ENCODE peak calls at places on chromosomes 6 and 20, in nine cellular contexts. One of them, this sample, is unnamed.

GRCh38 chr6:160088069-160088773 is 33.4 kb upstream of the SLC22A1 start:
- DNase-seq in psoas muscle: peak
- DNase-seq in mucosa of descending colon: peak
- DNase-seq in left ventricle myocardium inferior: peak
- DNase-seq in astrocyte of the spinal cord: peak
- DNase-seq in H9: peak
- DNase-seq in neural progenitor cell: peak
- DNase-seq in heart left ventricle: peak
- DNase-seq in left lung: no peak
- DNase-seq in this sample: peak

GRCh38 chr6:159151266-159151855 is 17.8 kb upstream of the FNDC1 start:
- DNase-seq in astrocyte of the spinal cord: peak
- DNase-seq in heart left ventricle: peak
- DNase-seq in left lung: no peak
- DNase-seq in H9: no peak
- DNase-seq in neural progenitor cell: peak
- DNase-seq in left ventricle myocardium inferior: peak
- DNase-seq in psoas muscle: no peak
- DNase-seq in mucosa of descending colon: peak
- DNase-seq in this sample: peak

GRCh38 chr6:167682546-167683027 is 144.1 kb upstream of the AFDN start:
- DNase-seq in left ventricle myocardium inferior: no peak
- DNase-seq in H9: no peak
- DNase-seq in mucosa of descending colon: no peak
- DNase-seq in heart left ventricle: no peak
- DNase-seq in psoas muscle: no peak
- DNase-seq in neural progenitor cell: no peak
- DNase-seq in astrocyte of the spinal cord: no peak
- DNase-seq in left lung: no peak
- DNase-seq in this sample: no peak

GRCh38 chr6:62150048-62150663 is 135.9 kb downstream of the KHDRBS2 start:
- DNase-seq in mucosa of descending colon: no peak
- DNase-seq in astrocyte of the spinal cord: peak
- DNase-seq in heart left ventricle: no peak
- DNase-seq in neural progenitor cell: peak
- DNase-seq in left ventricle myocardium inferior: no peak
- DNase-seq in H9: peak
- DNase-seq in psoas muscle: no peak
- DNase-seq in left lung: no peak
- DNase-seq in this sample: no peak

GRCh38 chr20:50327666-50328065 is 137.0 kb downstream of the CEBPB start:
- DNase-seq in left lung: no peak
- DNase-seq in astrocyte of the spinal cord: no peak
- DNase-seq in left ventricle myocardium inferior: no peak
- DNase-seq in heart left ventricle: no peak
- DNase-seq in psoas muscle: no peak
- DNase-seq in H9: no peak
- DNase-seq in neural progenitor cell: no peak
- DNase-seq in mucosa of descending colon: no peak
- DNase-seq in this sample: no peak

GRCh38 chr6:4582506-4582905 is 193.7 kb upstream of the CDYL start:
- DNase-seq in left lung: no peak
- DNase-seq in heart left ventricle: no peak
- DNase-seq in H9: no peak
- DNase-seq in mucosa of descending colon: no peak
- DNase-seq in left ventricle myocardium inferior: no peak
- DNase-seq in neural progenitor cell: no peak
- DNase-seq in psoas muscle: no peak
- DNase-seq in astrocyte of the spinal cord: peak
- DNase-seq in this sample: peak

GRCh38 chr6:105568121-105568520 is 165.2 kb upstream of the PREP start:
- DNase-seq in psoas muscle: no peak
- DNase-seq in astrocyte of the spinal cord: no peak
- DNase-seq in heart left ventricle: no peak
- DNase-seq in H9: no peak
- DNase-seq in left lung: no peak
- DNase-seq in left ventricle myocardium inferior: no peak
- DNase-seq in mucosa of descending colon: no peak
- DNase-seq in neural progenitor cell: no peak
- DNase-seq in this sample: no peak

GRCh38 chr20:10733122-10733521 is 59.3 kb upstream of the JAG1 start:
- DNase-seq in left lung: no peak
- DNase-seq in heart left ventricle: no peak
- DNase-seq in left ventricle myocardium inferior: no peak
- DNase-seq in astrocyte of the spinal cord: no peak
- DNase-seq in neural progenitor cell: no peak
- DNase-seq in mucosa of descending colon: no peak
- DNase-seq in H9: no peak
- DNase-seq in psoas muscle: no peak
- DNase-seq in this sample: no peak

GRCh38 chr20:48769111-48769879 is 58.5 kb downstream of the PREX1 start:
- DNase-seq in astrocyte of the spinal cord: no peak
- DNase-seq in left lung: peak
- DNase-seq in left ventricle myocardium inferior: no peak
- DNase-seq in neural progenitor cell: no peak
- DNase-seq in psoas muscle: no peak
- DNase-seq in mucosa of descending colon: peak
- DNase-seq in heart left ventricle: no peak
- DNase-seq in H9: no peak
- DNase-seq in this sample: no peak

GRCh38 chr6:26215200-26216014 is 128.2 kb downstream of the HFE start:
- DNase-seq in left lung: no peak
- DNase-seq in heart left ventricle: no peak
- DNase-seq in left ventricle myocardium inferior: no peak
- DNase-seq in psoas muscle: no peak
- DNase-seq in astrocyte of the spinal cord: peak
- DNase-seq in H9: no peak
- DNase-seq in neural progenitor cell: peak
- DNase-seq in mucosa of descending colon: peak
- DNase-seq in this sample: no peak

GRCh38 chr6:37027811-37028469 is 22.5 kb downstream of the FGD2 start:
- DNase-seq in left lung: no peak
- DNase-seq in mucosa of descending colon: no peak
- DNase-seq in neural progenitor cell: no peak
- DNase-seq in psoas muscle: no peak
- DNase-seq in H9: no peak
- DNase-seq in astrocyte of the spinal cord: no peak
- DNase-seq in left ventricle myocardium inferior: no peak
- DNase-seq in heart left ventricle: no peak
- DNase-seq in this sample: no peak
- TF ChIP-seq CTCF in left lung: no peak
- TF ChIP-seq CTCF in mucosa of descending colon: no peak
- TF ChIP-seq CTCF in neural progenitor cell: no peak
- TF ChIP-seq CTCF in psoas muscle: no peak
- TF ChIP-seq CTCF in H9: peak
- TF ChIP-seq CTCF in astrocyte of the spinal cord: no peak
- TF ChIP-seq CTCF in left ventricle myocardium inferior: no peak
- TF ChIP-seq CTCF in heart left ventricle: no peak
- TF ChIP-seq CTCF in this sample: no peak

DNA sequence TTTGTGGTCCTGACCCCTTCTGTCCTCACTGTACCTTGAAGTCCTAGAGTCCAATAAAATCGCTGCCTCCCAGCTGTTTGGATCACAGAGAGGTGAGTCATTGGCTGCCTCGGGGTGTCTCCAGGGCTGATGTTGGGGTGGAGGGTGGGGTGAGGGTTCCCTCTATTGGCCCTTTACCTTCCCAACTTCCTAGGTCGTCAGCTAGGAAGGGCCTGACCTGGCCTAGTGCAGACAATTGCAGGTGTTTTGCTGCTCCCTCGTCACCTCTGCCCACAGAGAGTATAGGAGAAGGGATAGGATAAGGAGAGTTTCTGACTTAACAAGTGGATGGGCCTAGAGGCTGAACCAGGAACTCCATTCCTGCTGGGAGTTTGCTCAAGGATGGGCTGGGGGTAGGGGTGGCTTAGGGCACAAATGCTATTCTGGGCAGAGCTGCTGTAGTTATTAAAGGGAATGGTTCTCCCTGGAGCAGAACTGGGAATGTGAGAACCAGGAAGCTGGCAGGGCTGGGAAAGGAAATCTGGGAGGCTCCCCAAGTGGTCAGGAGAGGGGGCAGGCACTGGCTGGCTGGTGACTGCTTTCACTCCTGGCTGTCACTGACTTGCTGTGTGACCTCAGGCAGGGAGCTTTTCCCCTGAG is 1.4 kb downstream of the TP53INP2 start:
- DNase-seq in mucosa of descending colon: peak
- DNase-seq in left ventricle myocardium inferior: peak
- DNase-seq in heart left ventricle: peak
- DNase-seq in psoas muscle: no peak
- DNase-seq in H9: peak
- DNase-seq in left lung: no peak
- DNase-seq in astrocyte of the spinal cord: no peak
- DNase-seq in neural progenitor cell: no peak
- DNase-seq in this sample: no peak
- TF ChIP-seq CTCF in mucosa of descending colon: peak
- TF ChIP-seq CTCF in left ventricle myocardium inferior: peak
- TF ChIP-seq CTCF in heart left ventricle: no peak
- TF ChIP-seq CTCF in psoas muscle: no peak
- TF ChIP-seq CTCF in H9: peak
- TF ChIP-seq CTCF in left lung: no peak
- TF ChIP-seq CTCF in astrocyte of the spinal cord: no peak
- TF ChIP-seq CTCF in neural progenitor cell: no peak
- TF ChIP-seq CTCF in this sample: no peak

GRCh38 chr20:3728354-3728753 is 4.1 kb upstream of the HSPA12B start:
- DNase-seq in psoas muscle: no peak
- DNase-seq in left lung: no peak
- DNase-seq in left ventricle myocardium inferior: no peak
- DNase-seq in astrocyte of the spinal cord: no peak
- DNase-seq in heart left ventricle: no peak
- DNase-seq in mucosa of descending colon: peak
- DNase-seq in neural progenitor cell: no peak
- DNase-seq in H9: peak
- DNase-seq in this sample: no peak
- TF ChIP-seq CTCF in psoas muscle: no peak
- TF ChIP-seq CTCF in left lung: no peak
- TF ChIP-seq CTCF in left ventricle myocardium inferior: no peak
- TF ChIP-seq CTCF in astrocyte of the spinal cord: no peak
- TF ChIP-seq CTCF in heart left ventricle: no peak
- TF ChIP-seq CTCF in mucosa of descending colon: no peak
- TF ChIP-seq CTCF in neural progenitor cell: no peak
- TF ChIP-seq CTCF in H9: no peak
- TF ChIP-seq CTCF in this sample: no peak

GRCh38 chr6:39171489-39172376 is 56.7 kb upstream of the SAYSD1 start:
- DNase-seq in mucosa of descending colon: no peak
- DNase-seq in neural progenitor cell: no peak
- DNase-seq in H9: no peak
- DNase-seq in astrocyte of the spinal cord: no peak
- DNase-seq in psoas muscle: no peak
- DNase-seq in left lung: no peak
- DNase-seq in left ventricle myocardium inferior: no peak
- DNase-seq in heart left ventricle: no peak
- DNase-seq in this sample: no peak
- TF ChIP-seq CTCF in mucosa of descending colon: no peak
- TF ChIP-seq CTCF in neural progenitor cell: no peak
- TF ChIP-seq CTCF in H9: no peak
- TF ChIP-seq CTCF in astrocyte of the spinal cord: no peak
- TF ChIP-seq CTCF in psoas muscle: no peak
- TF ChIP-seq CTCF in left lung: no peak
- TF ChIP-seq CTCF in left ventricle myocardium inferior: no peak
- TF ChIP-seq CTCF in heart left ventricle: no peak
- TF ChIP-seq CTCF in this sample: no peak

DNA sequence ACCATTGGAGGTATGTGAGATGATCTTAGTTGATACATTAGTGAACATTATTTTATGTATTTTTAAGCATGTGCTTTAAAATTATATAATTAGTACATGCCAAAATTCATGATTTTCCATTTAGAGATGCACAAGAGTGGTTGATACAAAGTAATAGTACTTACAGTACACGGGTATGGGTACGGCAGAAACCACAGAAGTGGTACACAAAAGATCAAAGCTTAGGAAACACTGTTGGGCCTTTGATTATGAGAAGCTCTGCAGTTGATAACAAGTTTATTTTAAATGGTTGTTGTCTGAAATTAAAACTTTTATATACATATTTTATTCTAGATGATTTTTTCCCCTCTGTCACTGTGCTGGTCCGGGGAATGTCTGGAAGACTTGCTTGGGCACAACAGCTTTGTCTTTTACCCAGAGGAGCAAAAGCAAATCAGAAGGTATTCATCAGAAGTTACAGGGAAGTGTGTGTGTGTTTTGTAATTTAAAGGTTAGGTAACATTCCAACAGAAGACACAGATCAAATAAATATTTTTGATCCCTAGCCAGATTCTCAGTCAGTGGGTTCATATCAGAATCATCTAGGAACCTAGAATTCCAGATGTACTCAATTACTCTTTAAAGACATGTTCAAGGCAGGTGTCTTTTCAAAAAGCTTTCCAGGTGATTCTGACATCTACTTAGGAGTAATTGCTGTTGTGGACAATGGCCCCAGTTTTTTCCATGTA is 32.5 kb upstream of the ADIG start:
- DNase-seq in heart left ventricle: no peak
- DNase-seq in left ventricle myocardium inferior: no peak
- DNase-seq in astrocyte of the spinal cord: no peak
- DNase-seq in neural progenitor cell: no peak
- DNase-seq in H9: no peak
- DNase-seq in left lung: no peak
- DNase-seq in mucosa of descending colon: no peak
- DNase-seq in psoas muscle: no peak
- DNase-seq in this sample: no peak
- TF ChIP-seq CTCF in heart left ventricle: no peak
- TF ChIP-seq CTCF in left ventricle myocardium inferior: no peak
- TF ChIP-seq CTCF in astrocyte of the spinal cord: no peak
- TF ChIP-seq CTCF in neural progenitor cell: no peak
- TF ChIP-seq CTCF in H9: no peak
- TF ChIP-seq CTCF in left lung: no peak
- TF ChIP-seq CTCF in mucosa of descending colon: no peak
- TF ChIP-seq CTCF in psoas muscle: no peak
- TF ChIP-seq CTCF in this sample: no peak

DNA sequence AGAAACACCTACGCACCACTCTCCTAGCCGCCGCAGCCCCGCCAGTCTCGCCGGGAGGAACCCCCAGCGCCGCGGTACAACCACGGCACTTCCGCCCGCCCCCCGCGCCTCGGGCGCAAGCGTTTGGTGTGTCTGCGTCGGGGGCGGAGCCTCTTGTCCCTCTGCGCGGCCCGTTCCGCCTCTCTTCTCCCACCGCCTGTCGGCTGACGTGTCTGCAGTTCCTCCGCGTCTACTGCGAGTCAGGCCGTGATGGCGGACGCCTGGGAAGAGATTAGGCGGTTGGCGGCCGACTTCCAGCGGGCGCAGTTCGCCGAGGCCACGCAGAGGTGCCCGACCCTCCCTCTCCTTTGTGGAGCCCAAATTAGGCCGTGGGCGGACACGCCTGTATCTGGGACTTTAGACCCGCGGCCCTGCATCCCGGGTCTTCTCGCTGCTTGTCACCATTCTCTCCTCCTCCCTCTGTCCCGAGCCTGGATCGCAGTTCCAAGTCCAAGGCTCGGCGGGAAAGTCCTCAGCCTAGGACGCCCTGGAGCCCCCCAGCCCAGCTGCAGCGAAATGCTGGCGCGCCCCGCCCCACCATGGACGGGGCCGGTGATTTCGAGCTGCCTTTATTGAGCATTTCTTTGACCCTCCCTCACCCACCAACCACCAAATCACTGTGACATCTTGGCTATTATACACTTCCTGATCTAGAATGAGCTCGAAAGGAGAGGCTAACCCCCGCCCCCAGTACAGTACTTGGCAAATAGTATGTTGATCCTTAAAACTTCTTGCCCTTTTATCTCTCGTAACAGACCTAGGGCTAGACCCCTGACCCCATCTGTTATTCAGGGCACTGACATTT is at the start of gene UFL1:
- DNase-seq in mucosa of descending colon: peak
- DNase-seq in astrocyte of the spinal cord: peak
- DNase-seq in heart left ventricle: peak
- DNase-seq in neural progenitor cell: peak
- DNase-seq in H9: peak
- DNase-seq in psoas muscle: peak
- DNase-seq in left ventricle myocardium inferior: peak
- DNase-seq in left lung: peak
- DNase-seq in this sample: peak
- TF ChIP-seq CTCF in mucosa of descending colon: peak
- TF ChIP-seq CTCF in astrocyte of the spinal cord: no peak
- TF ChIP-seq CTCF in heart left ventricle: no peak
- TF ChIP-seq CTCF in neural progenitor cell: peak
- TF ChIP-seq CTCF in H9: no peak
- TF ChIP-seq CTCF in psoas muscle: no peak
- TF ChIP-seq CTCF in left ventricle myocardium inferior: no peak
- TF ChIP-seq CTCF in left lung: no peak
- TF ChIP-seq CTCF in this sample: no peak

This sample was measured in AG09319.